ENCODE peak calls at places on chromosomes 3 and 15, in eight cellular contexts. B is GM04504; X is ACHN; R is NCI-H2107; Y is naive B cell; A is cardiac muscle cell; C is stimulated activated CD8-positive, alpha-beta memory T cell treated with anti-CD3 and anti-CD28 coated beads, Interleukin-4, amount 100 ng/mL, for 1 hour; E is GM13976. P is an unnamed sample.

GRCh38 chr15:74845208-74845568 is 2.2 kb upstream of the ULK3 start:
- DNase-seq in X (no peak), R (no peak), E (no peak), B (no peak), C (no peak), A (no peak), Y (no peak), P (no peak)

GRCh38 chr3:195451373-195452000 is 8.7 kb upstream of the ACAP2 start:
- DNase-seq in C (no peak), A (no peak), R (peak), X (no peak), B (no peak), E (no peak), Y (no peak), P (no peak)

GRCh38 chr3:12024959-12025570 is 20.9 kb downstream of the SYN2 start:
- DNase-seq in X (no peak), R (no peak), C (no peak), B (no peak), Y (no peak), E (no peak), A (no peak), P (no peak)

GRCh38 chr3:69282191-69282590 is 103.7 kb downstream of the FRMD4B start:
- DNase-seq in C (peak), Y (no peak), B (no peak), E (peak), A (no peak), R (no peak), X (no peak), P (no peak)

GRCh38 chr3:197491923-197492664 is 63.7 kb downstream of the BDH1 start:
- DNase-seq in Y (no peak), R (no peak), E (no peak), C (no peak), X (no peak), A (no peak), B (no peak), P (no peak)

GRCh38 chr3:150315711-150316110 is 92.4 kb upstream of the TSC22D2 start:
- DNase-seq in B (no peak), Y (no peak), X (no peak), R (peak), A (no peak), E (no peak), C (no peak), P (no peak)

GRCh38 chr3:137970914-137971831 is 38.8 kb upstream of the CLDN18 start:
- DNase-seq in A (peak), X (peak), B (peak), E (peak), Y (no peak), C (no peak), R (peak), P (peak)

GRCh38 chr3:4413467-4413866 is 53.6 kb downstream of the SUMF1 start:
- DNase-seq in Y (no peak), E (no peak), A (peak), B (no peak), R (no peak), C (no peak), X (no peak), P (no peak)

GRCh38 chr3:124113475-124113874 is 121.6 kb upstream of the ROPN1 start:
- DNase-seq in X (no peak), Y (no peak), B (no peak), E (no peak), C (no peak), A (no peak), R (no peak), P (no peak)

GRCh38 chr15:86178845-86179244 is 99.2 kb downstream of the AGBL1 start:
- DNase-seq in C (no peak), B (no peak), A (no peak), R (no peak), Y (no peak), X (no peak), E (no peak), P (no peak)

GRCh38 chr15:85525755-85526154 is 145.4 kb downstream of the AKAP13 start:
- DNase-seq in E (no peak), B (no peak), C (no peak), X (no peak), A (no peak), R (no peak), Y (no peak), P (no peak)

GRCh38 chr3:44001072-44001471 is 240.6 kb upstream of the TOPAZ1 start:
- DNase-seq in E (no peak), X (no peak), A (no peak), Y (no peak), B (no peak), R (no peak), C (no peak), P (no peak)

GRCh38 chr15:78937132-78937739 is 7.6 kb downstream of the CTSH start:
- DNase-seq in B (no peak), C (no peak), R (no peak), X (no peak), A (peak), E (no peak), Y (no peak), P (no peak)

GRCh38 chr3:24713516-24713915 is 218.9 kb upstream of the THRB start:
- DNase-seq in Y (no peak), B (no peak), X (no peak), E (no peak), A (no peak), R (no peak), C (no peak), P (no peak)

GRCh38 chr3:19898725-19899124 is 35.3 kb downstream of the EFHB start:
- DNase-seq in E (no peak), A (peak), C (no peak), R (no peak), X (no peak), B (no peak), Y (no peak), P (no peak)

GRCh38 chr3:192207661-192208060 is 519.7 kb downstream of the FGF12 start:
- DNase-seq in R (peak), X (no peak), B (no peak), Y (no peak), E (no peak), A (peak), C (no peak), P (no peak)

GRCh38 chr15:68201879-68202261 is 3.3 kb downstream of the CALML4 start:
- DNase-seq in R (no peak), B (no peak), C (no peak), A (no peak), X (no peak), Y (no peak), E (no peak), P (no peak)

GRCh38 chr15:35289029-35289617 is 204.0 kb upstream of the NANOGP8 start:
- DNase-seq in B (peak), R (no peak), E (peak), Y (no peak), C (no peak), A (peak), X (peak), P (no peak)

GRCh38 chr15:90035835-90036220 is 34.7 kb downstream of the ZNF710 start:
- DNase-seq in Y (no peak), X (no peak), C (no peak), B (no peak), A (no peak), R (no peak), E (no peak), P (no peak)

GRCh38 chr3:89586256-89586655 is 478.8 kb downstream of the EPHA3 start:
- DNase-seq in B (no peak), X (no peak), C (no peak), E (no peak), Y (no peak), A (no peak), R (no peak), P (no peak)

P was measured in neural crest cell.